ENCODE peak calls at places on chromosomes 2 and 18, in seven cellular contexts. K is GM23338, V is choroid plexus epithelial cell, J is neural crest cell, W is GM13977, C is GF-D8, P is HTR-8/SVneo. L is an unnamed sample.

GRCh38 chr2:171702781-171703556 is 15.7 kb downstream of the DYNC1I2 start:
- DNase-seq in W (no peak), V (peak), J (no peak), P (no peak), K (no peak), C (no peak), L (peak)

GRCh38 chr2:1556776-1557466 is 143.7 kb downstream of the TPO start:
- DNase-seq in J (no peak), V (peak), P (peak), C (no peak), K (no peak), W (no peak), L (peak)

GRCh38 chr2:100822587-100823248 is 2.8 kb downstream of the NPAS2 start:
- DNase-seq in C (no peak), P (no peak), W (no peak), J (no peak), K (no peak), V (peak), L (peak)

GRCh38 chr18:62288669-62289016 is 36.5 kb upstream of the TNFRSF11A start:
- DNase-seq in K (no peak), P (no peak), C (peak), V (no peak), W (no peak), J (no peak), L (no peak)

GRCh38 chr2:98295721-98296414 is 50.4 kb upstream of the CNGA3 start:
- DNase-seq in P (no peak), J (no peak), K (no peak), W (no peak), C (no peak), V (peak), L (no peak)

GRCh38 chr2:240564571-240565266 is 3.6 kb upstream of the RNPEPL1 start:
- DNase-seq in K (no peak), W (no peak), C (peak), V (peak), P (no peak), J (no peak), L (peak)

GRCh38 chr2:107132141-107132540 is 246.2 kb upstream of the ST6GAL2 start:
- DNase-seq in W (peak), C (no peak), J (no peak), P (no peak), K (no peak), V (no peak), L (no peak)

GRCh38 chr2:70247364-70248144 is 874 bp downstream of the TIA1 start:
- DNase-seq in C (no peak), V (peak), K (no peak), W (no peak), P (no peak), J (no peak), L (peak)

GRCh38 chr2:64640153-64641044 is 13.3 kb downstream of the SERTAD2 start:
- DNase-seq in W (no peak), J (no peak), K (no peak), P (no peak), C (no peak), V (no peak), L (peak)